ENCODE peak calls at places on chromosomes 7 and 10, in four cellular contexts. U is lung; H is CD8-positive, alpha-beta T cell; O is cardiac muscle cell. E is an unnamed sample.

GRCh38 chr7:129362528-129362927 is 71.7 kb upstream of the STRIP2 start:
- DNase-seq in U (no peak), H (no peak), O (no peak), E (no peak)

GRCh38 chr7:148318092-148318756 is 272.3 kb upstream of the C7orf33 start:
- DNase-seq in U (no peak), H (no peak), O (no peak), E (no peak)

GRCh38 chr7:25389489-25390106 is 161.3 kb upstream of the NPVF start:
- DNase-seq in U (no peak), H (no peak), O (peak; percentile 67), E (no peak)

GRCh38 chr10:110944997-110945396 is 25.6 kb downstream of the SHOC2 start:
- DNase-seq in U (no peak), H (no peak), O (no peak), E (no peak)

GRCh38 chr7:46909601-46910051 is 672.3 kb downstream of the TNS3 start:
- DNase-seq in U (no peak), H (no peak), O (no peak), E (no peak)

GRCh38 chr10:81018898-81019890 is 481.5 kb downstream of the SH2D4B start:
- DNase-seq in U (no peak), H (no peak), O (peak; percentile 61), E (no peak)

GRCh38 chr10:73893386-73893785 is 17.5 kb upstream of the PLAU start:
- DNase-seq in U (no peak), H (no peak), O (no peak), E (no peak)

GRCh38 chr7:150941983-150942590 is 36.0 kb downstream of the KCNH2 start:
- DNase-seq in U (no peak), H (peak; percentile 73), O (peak; percentile 36), E (no peak)

GRCh38 chr10:57418476-57418875 is 849.2 kb downstream of the IPMK start:
- DNase-seq in U (no peak), H (no peak), O (no peak), E (no peak)

GRCh38 chr7:22627136-22627535 is 99.9 kb upstream of the IL6 start:
- DNase-seq in U (no peak), H (no peak), O (no peak), E (no peak)

GRCh38 chr10:78397796-78398195 is 364.1 kb downstream of the RPS24 start:
- DNase-seq in U (no peak), H (no peak), O (no peak), E (no peak)

GRCh38 chr7:41508755-41509154 is 194.1 kb downstream of the INHBA start:
- DNase-seq in U (no peak), H (no peak), O (no peak), E (no peak)

GRCh38 chr10:78231930-78232329 is 198.3 kb downstream of the RPS24 start:
- DNase-seq in U (no peak), H (no peak), O (peak; percentile 39), E (no peak)

GRCh38 chr7:157306836-157307533 is 29.8 kb upstream of the DNAJB6 start:
- DNase-seq in U (no peak), H (no peak), O (no peak), E (no peak)

GRCh38 chr10:103262229-103262628 is 14.7 kb upstream of the INA start:
- DNase-seq in U (no peak), H (no peak), O (no peak), E (no peak)

GRCh38 chr10:108597657-108598319 is 1325.5 kb downstream of the XPNPEP1 start:
- DNase-seq in U (no peak), H (no peak), O (no peak), E (no peak)

GRCh38 chr10:11236234-11236633 is 218.6 kb downstream of the CELF2 start:
- DNase-seq in U (no peak), H (no peak), O (no peak), E (peak; percentile 38)

GRCh38 chr10:131862548-131862947 is 38.3 kb upstream of the PPP2R2D start:
- DNase-seq in U (no peak), H (no peak), O (no peak), E (no peak)

GRCh38 chr10:11551104-11551503 is 60.3 kb downstream of the USP6NL start:
- DNase-seq in U (no peak), H (no peak), O (no peak), E (no peak)

GRCh38 chr7:90579181-90579688 is 16.9 kb upstream of the CDK14 start:
- DNase-seq in U (no peak), H (no peak), O (no peak), E (no peak)

GRCh38 chr10:59536151-59536550 is 173.5 kb downstream of the SLC16A9 start:
- DNase-seq in U (no peak), H (no peak), O (no peak), E (no peak)

GRCh38 chr10:12469345-12469744 is 120.0 kb downstream of the CAMK1D start:
- DNase-seq in U (no peak), H (no peak), O (no peak), E (no peak)

GRCh38 chr10:35336921-35337741 is 822 bp downstream of the CCNY start:
- DNase-seq in U (peak; percentile 48), H (peak; percentile 65), O (peak; percentile 65), E (peak; percentile 55)

GRCh38 chr10:14736600-14737081 is 38.1 kb downstream of the FAM107B start:
- DNase-seq in U (no peak), H (no peak), O (peak; percentile 77), E (peak; percentile 41)

GRCh38 chr7:140342732-140343514 is 55.4 kb downstream of the SLC37A3 start:
- DNase-seq in U (peak; percentile 35), H (no peak), O (peak; percentile 74), E (no peak)

GRCh38 chr10:97456034-97456685 is 10.2 kb downstream of the ZDHHC16 start:
- DNase-seq in U (no peak), H (no peak), O (no peak), E (no peak)

GRCh38 chr10:124063736-124064135 is 29.7 kb downstream of the CHST15 start:
- DNase-seq in U (peak; percentile 38), H (no peak), O (no peak), E (no peak)

GRCh38 chr7:23938937-23939552 is 229.0 kb downstream of the STK31 start:
- DNase-seq in U (no peak), H (no peak), O (peak; percentile 64), E (no peak)

GRCh38 chr7:41832936-41833335 is 130.0 kb upstream of the INHBA start:
- DNase-seq in U (no peak), H (no peak), O (no peak), E (no peak)

GRCh38 chr7:55436457-55436856 is 71.3 kb downstream of the LANCL2 start:
- DNase-seq in U (no peak), H (no peak), O (no peak), E (no peak)

GRCh38 chr7:40604601-40605438 is 470.0 kb downstream of the SUGCT start:
- DNase-seq in U (peak; percentile 50), H (no peak), O (peak; percentile 87), E (peak; percentile 18)

GRCh38 chr10:110370005-110370404 is 65.3 kb upstream of the SMNDC1 start:
- DNase-seq in U (no peak), H (no peak), O (no peak), E (no peak)

GRCh38 chr7:151851782-151852181 is 25.1 kb downstream of the PRKAG2 start:
- DNase-seq in U (peak; percentile 73), H (no peak), O (no peak), E (no peak)

GRCh38 chr7:5360451-5360850 is 63.2 kb downstream of the TNRC18 start:
- DNase-seq in U (no peak), H (no peak), O (no peak), E (no peak)
- H3K36me3 ChIP-seq in U (peaks cover 56% of the 10 kb centered on the region), H (peaks cover 47% of the 10 kb centered on the region), O (peaks cover 27% of the 10 kb centered on the region), E (peaks cover 33% of the 10 kb centered on the region)

GRCh38 chr7:44724276-44724675 is 24.4 kb upstream of the ZMIZ2 start:
- DNase-seq in U (no peak), H (no peak), O (no peak), E (no peak)
- H3K36me3 ChIP-seq in U (no peaks in the 10 kb centered on the region), H (no peaks in the 10 kb centered on the region), O (no peaks in the 10 kb centered on the region), E (no peaks in the 10 kb centered on the region)

GRCh38 chr7:105087981-105088380 is 74.0 kb downstream of the KMT2E start:
- DNase-seq in U (no peak), H (no peak), O (no peak), E (no peak)
- H3K36me3 ChIP-seq in U (peaks cover 15% of the 10 kb centered on the region), H (peaks cover 26% of the 10 kb centered on the region), O (peaks cover 55% of the 10 kb centered on the region), E (peaks cover 5% of the 10 kb centered on the region)

GRCh38 chr7:100686201-100686821 is 7.7 kb downstream of the GIGYF1 start:
- DNase-seq in U (no peak), H (no peak), O (no peak), E (no peak)

GRCh38 chr7:100686822-100687211 is 7.2 kb downstream of the GIGYF1 start:
- DNase-seq in U (no peak), H (no peak), O (no peak), E (no peak)

GRCh38 chr7:100687740-100688592 is 6.1 kb downstream of the GIGYF1 start:
- DNase-seq in U (no peak), H (no peak), O (no peak), E (no peak)

GRCh38 chr7:100688593-100688860 is 5.5 kb downstream of the GIGYF1 start:
- DNase-seq in U (no peak), H (no peak), O (no peak), E (no peak)

DNA sequence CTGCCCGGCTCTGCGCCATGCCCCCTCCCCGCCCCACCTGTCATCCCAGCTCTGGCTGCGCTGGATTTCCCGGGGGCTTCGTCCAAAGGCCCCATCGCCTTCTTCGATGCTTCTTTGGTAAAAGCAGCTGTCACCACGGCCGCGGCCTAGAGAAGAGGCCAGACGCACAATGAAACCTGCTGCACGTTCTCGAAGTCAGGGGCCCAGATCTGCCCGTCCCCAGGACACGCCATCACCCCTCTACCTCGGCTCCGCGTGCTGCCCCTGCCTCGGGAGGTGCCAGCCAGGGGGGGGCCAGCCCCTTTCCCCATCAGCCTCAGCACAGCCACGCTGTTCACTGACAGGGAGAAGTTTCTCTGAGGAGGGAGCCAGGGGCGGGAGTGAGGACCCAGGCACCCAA is 6.8 kb downstream of the GIGYF1 start:
- DNase-seq in U (no peak), H (no peak), O (no peak), E (no peak)
- H3K36me3 ChIP-seq in U (peaks cover 66% of the 10 kb centered on the region), H (peaks cover 28% of the 10 kb centered on the region), O (peaks cover 39% of the 10 kb centered on the region), E (peaks cover 36% of the 10 kb centered on the region)